ENCODE peak calls at places on chromosomes 12 and 14, in eight cellular contexts. L, D, S, M, C, J, P and B are unnamed samples.

GRCh38 chr14:92712654-92713051 is 35.8 kb downstream of the LGMN start:
- DNase-seq in D (no peak), S (no peak), M (no peak), L (no peak), P (no peak), J (no peak), C (no peak), B (no peak)

GRCh38 chr14:104977681-104978647 is at the start of gene AHNAK2:
- DNase-seq in D (peak), S (peak), J (peak), C (no peak), P (peak), L (no peak), M (peak), B (peak)

GRCh38 chr12:132486576-132486975 is 3.4 kb upstream of the FBRSL1 start:
- DNase-seq in L (no peak), D (no peak), P (no peak), C (no peak), S (no peak), M (no peak), J (no peak), B (no peak)

GRCh38 chr12:112294793-112295192 is 87.4 kb downstream of the HECTD4 start:
- DNase-seq in P (no peak), S (no peak), D (no peak), J (no peak), C (no peak), L (no peak), M (peak), B (peak)

GRCh38 chr12:17640615-17641014 is 449.4 kb downstream of the RERGL start:
- DNase-seq in C (no peak), M (no peak), J (no peak), P (no peak), L (no peak), S (no peak), D (no peak), B (no peak)

GRCh38 chr14:94385553-94386057 is 2.8 kb downstream of the SERPINA1 start:
- DNase-seq in L (no peak), S (no peak), M (no peak), J (no peak), P (peak), D (no peak), C (no peak), B (no peak)

GRCh38 chr12:116455540-116456306 is 103.5 kb upstream of the MAP1LC3B2 start:
- DNase-seq in P (peak), M (peak), S (peak), L (no peak), J (peak), C (no peak), D (peak), B (peak)

GRCh38 chr14:67495827-67496226 is 7.3 kb upstream of the TMEM229B start:
- DNase-seq in S (no peak), M (no peak), P (no peak), D (no peak), C (no peak), J (no peak), L (no peak), B (no peak)

GRCh38 chr12:89156862-89157262 is 195.4 kb downstream of the DUSP6 start:
- DNase-seq in J (no peak), M (peak), L (no peak), P (no peak), C (no peak), D (no peak), S (peak), B (peak)

GRCh38 chr14:89384023-89384422 is 33.0 kb downstream of the FOXN3 start:
- DNase-seq in J (no peak), C (no peak), D (no peak), P (peak), M (no peak), L (no peak), S (no peak), B (no peak)

GRCh38 chr12:68497112-68497511 is 113.6 kb upstream of the RAP1B start:
- DNase-seq in M (no peak), C (no peak), L (no peak), P (no peak), S (no peak), J (no peak), D (no peak), B (no peak)

GRCh38 chr14:32345311-32345771 is 16.2 kb downstream of the AKAP6 start:
- DNase-seq in D (no peak), M (peak), J (no peak), L (no peak), P (no peak), C (no peak), S (no peak), B (no peak)

GRCh38 chr12:6327159-6327558 is 14.7 kb downstream of the TNFRSF1A start:
- DNase-seq in P (no peak), J (no peak), M (no peak), S (no peak), L (no peak), D (no peak), C (no peak), B (no peak)

GRCh38 chr12:25372969-25373368 is 122.2 kb upstream of the KRAS start:
- DNase-seq in L (no peak), S (no peak), M (no peak), C (no peak), P (no peak), J (no peak), D (no peak), B (no peak)

GRCh38 chr14:23146423-23146910 is 27.4 kb upstream of the CEBPE start:
- DNase-seq in M (no peak), C (no peak), L (no peak), P (no peak), D (no peak), J (no peak), S (no peak), B (no peak)

GRCh38 chr12:76519538-76519937 is 40.0 kb downstream of the OSBPL8 start:
- DNase-seq in D (no peak), P (no peak), M (peak), S (no peak), C (no peak), J (no peak), L (no peak), B (peak)

GRCh38 chr12:93912086-93912733 is 235.0 kb downstream of the CRADD start:
- DNase-seq in L (no peak), D (no peak), C (no peak), M (no peak), P (no peak), J (no peak), S (no peak), B (no peak)

GRCh38 chr12:42652048-42652447 is 62.5 kb upstream of the PRICKLE1 start:
- DNase-seq in L (no peak), M (no peak), P (no peak), S (no peak), J (no peak), C (no peak), D (no peak), B (no peak)